ENCODE peak calls at places on chromosomes 13 and 19, in six cellular contexts. Z is A549, I is K562, T is HCT116, K is HepG2, E is H1. B is an unnamed sample.

GRCh38 chr13:111248822-111249221 is 71.6 kb upstream of the TEX29 start:
- DNase-seq in Z (no peak), I (no peak), T (no peak), K (no peak), E (no peak), B (no peak)

GRCh38 chr19:35088514-35088913 is 27.1 kb upstream of the FXYD3 start:
- DNase-seq in Z (peak), I (no peak), T (no peak), K (no peak), E (no peak), B (peak)

GRCh38 chr13:100382787-100383186 is 205.8 kb downstream of the GGACT start:
- DNase-seq in Z (no peak), I (no peak), T (no peak), K (no peak), E (no peak), B (peak)

GRCh38 chr13:85108356-85108755 is 690.9 kb downstream of the SLITRK6 start:
- DNase-seq in Z (no peak), I (no peak), T (no peak), K (no peak), E (no peak), B (no peak)

GRCh38 chr19:43700368-43701015 is 15.4 kb upstream of the IRGC start:
- DNase-seq in Z (no peak), I (no peak), T (no peak), K (no peak), E (no peak), B (peak)

GRCh38 chr13:28754698-28755545 is 36.2 kb upstream of the SLC46A3 start:
- DNase-seq in Z (peak), I (peak), T (peak), K (peak), E (no peak), B (peak)

GRCh38 chr19:41904118-41904870 is 21.3 kb downstream of the ARHGEF1 start:
- DNase-seq in Z (peak), I (no peak), T (no peak), K (peak), E (no peak), B (no peak)

GRCh38 chr13:26914624-26915023 is 154.0 kb upstream of the GPR12 start:
- DNase-seq in Z (no peak), I (no peak), T (peak), K (no peak), E (no peak), B (no peak)

GRCh38 chr19:44750713-44751112 is 2.2 kb downstream of the BCL3 start:
- DNase-seq in Z (peak), I (no peak), T (no peak), K (no peak), E (no peak), B (no peak)

GRCh38 chr19:802497-802887 is 5.2 kb downstream of the PTBP1 start:
- DNase-seq in Z (no peak), I (no peak), T (no peak), K (no peak), E (no peak), B (no peak)

GRCh38 chr19:15702590-15702930 is 25.3 kb upstream of the OR10H2 start:
- DNase-seq in Z (peak), I (peak), T (peak), K (peak), E (no peak), B (no peak)

GRCh38 chr19:41166888-41167804 is 25.9 kb upstream of the CYP2S1 start:
- DNase-seq in Z (no peak), I (no peak), T (no peak), K (peak), E (no peak), B (no peak)

GRCh38 chr13:21074601-21075302 is 13.4 kb upstream of the LATS2 start:
- DNase-seq in Z (no peak), I (no peak), T (no peak), K (no peak), E (no peak), B (no peak)

GRCh38 chr13:51000576-51001260 is 91.1 kb downstream of the RNASEH2B start:
- DNase-seq in Z (no peak), I (no peak), T (no peak), K (no peak), E (no peak), B (peak)

GRCh38 chr13:23377603-23378002 is 55.9 kb downstream of the SACS start:
- DNase-seq in Z (no peak), I (no peak), T (no peak), K (no peak), E (no peak), B (no peak)

GRCh38 chr13:50127017-50127725 is 111.9 kb downstream of the KCNRG start:
- DNase-seq in Z (no peak), I (no peak), T (no peak), K (no peak), E (no peak), B (peak)

GRCh38 chr13:45332831-45333219 is 8.2 kb downstream of the TPT1 start:
- DNase-seq in Z (no peak), I (no peak), T (no peak), K (no peak), E (no peak), B (no peak)

GRCh38 chr13:100550433-100550832 is 38.2 kb downstream of the GGACT start:
- DNase-seq in Z (no peak), I (no peak), T (no peak), K (no peak), E (no peak), B (peak)

GRCh38 chr13:113636266-113636963 is 21.6 kb downstream of the ATP4B start:
- DNase-seq in Z (no peak), I (no peak), T (no peak), K (no peak), E (no peak), B (no peak)

GRCh38 chr13:29081036-29081435 is 260.9 kb downstream of the MTUS2 start:
- DNase-seq in Z (no peak), I (no peak), T (no peak), K (no peak), E (no peak), B (no peak)

GRCh38 chr19:2385053-2385721 is 25.1 kb downstream of the TMPRSS9 start:
- DNase-seq in Z (peak), I (peak), T (peak), K (peak), E (peak), B (peak)

GRCh38 chr19:16445238-16446107 is 26.3 kb downstream of the EPS15L1 start:
- DNase-seq in Z (no peak), I (no peak), T (no peak), K (peak), E (no peak), B (peak)

GRCh38 chr13:104460553-104460952 is 1394.3 kb upstream of the SLC10A2 start:
- DNase-seq in Z (no peak), I (no peak), T (no peak), K (no peak), E (no peak), B (no peak)

GRCh38 chr13:32330438-32330837 is 15.1 kb downstream of the BRCA2 start:
- DNase-seq in Z (no peak), I (no peak), T (no peak), K (no peak), E (no peak), B (peak)

GRCh38 chr13:35789335-35790166 is 313.1 kb upstream of the MAB21L1 start:
- DNase-seq in Z (peak), I (peak), T (peak), K (peak), E (no peak), B (peak)

GRCh38 chr19:12665281-12665573 is 1.3 kb downstream of the MAN2B1 start:
- DNase-seq in Z (no peak), I (no peak), T (no peak), K (no peak), E (no peak), B (no peak)

GRCh38 chr13:34730966-34731365 is 211.1 kb upstream of the NBEA start:
- DNase-seq in Z (no peak), I (no peak), T (no peak), K (no peak), E (no peak), B (no peak)

GRCh38 chr19:19649580-19649995 is 6.1 kb upstream of the GMIP start:
- DNase-seq in Z (no peak), I (no peak), T (no peak), K (no peak), E (no peak), B (no peak)

GRCh38 chr13:21079206-21079605 is 17.8 kb upstream of the LATS2 start:
- DNase-seq in Z (no peak), I (no peak), T (no peak), K (no peak), E (no peak), B (no peak)

GRCh38 chr19:4059931-4060620 is 6.6 kb downstream of the ZBTB7A start:
- DNase-seq in Z (no peak), I (peak), T (no peak), K (no peak), E (no peak), B (no peak)

GRCh38 chr13:112943309-112944125 is 25.5 kb upstream of the MCF2L start:
- DNase-seq in Z (peak), I (no peak), T (no peak), K (no peak), E (no peak), B (peak)

GRCh38 chr13:28392896-28393295 is 102.0 kb downstream of the FLT1 start:
- DNase-seq in Z (no peak), I (no peak), T (no peak), K (no peak), E (no peak), B (no peak)

GRCh38 chr13:26377038-26377437 is 123.1 kb downstream of the CDK8 start:
- DNase-seq in Z (peak), I (peak), T (peak), K (peak), E (peak), B (peak)

GRCh38 chr19:30880151-30880550 is 469.1 kb downstream of the TSHZ3 start:
- DNase-seq in Z (no peak), I (no peak), T (no peak), K (no peak), E (no peak), B (no peak)

GRCh38 chr13:75418997-75419396 is 63.0 kb downstream of the TBC1D4 start:
- DNase-seq in Z (no peak), I (no peak), T (no peak), K (no peak), E (no peak), B (peak)

GRCh38 chr13:26695891-26696311 is 64.7 kb downstream of the GPR12 start:
- DNase-seq in Z (no peak), I (no peak), T (no peak), K (no peak), E (no peak), B (no peak)

GRCh38 chr19:52963229-52963760 is 614 bp upstream of the ZNF816 start:
- DNase-seq in Z (no peak), I (peak), T (no peak), K (peak), E (no peak), B (no peak)

GRCh38 chr13:27708325-27708724 is 84.0 kb upstream of the GSX1 start:
- DNase-seq in Z (no peak), I (no peak), T (no peak), K (no peak), E (no peak), B (no peak)

GRCh38 chr19:58522709-58523108 is 3.1 kb upstream of the ZBTB45 start:
- DNase-seq in Z (no peak), I (no peak), T (no peak), K (no peak), E (no peak), B (no peak)
- TF ChIP-seq RAD21 in Z (no peak), I (no peak), T (no peak), K (no peak), E (no peak), B (no peak)

DNA sequence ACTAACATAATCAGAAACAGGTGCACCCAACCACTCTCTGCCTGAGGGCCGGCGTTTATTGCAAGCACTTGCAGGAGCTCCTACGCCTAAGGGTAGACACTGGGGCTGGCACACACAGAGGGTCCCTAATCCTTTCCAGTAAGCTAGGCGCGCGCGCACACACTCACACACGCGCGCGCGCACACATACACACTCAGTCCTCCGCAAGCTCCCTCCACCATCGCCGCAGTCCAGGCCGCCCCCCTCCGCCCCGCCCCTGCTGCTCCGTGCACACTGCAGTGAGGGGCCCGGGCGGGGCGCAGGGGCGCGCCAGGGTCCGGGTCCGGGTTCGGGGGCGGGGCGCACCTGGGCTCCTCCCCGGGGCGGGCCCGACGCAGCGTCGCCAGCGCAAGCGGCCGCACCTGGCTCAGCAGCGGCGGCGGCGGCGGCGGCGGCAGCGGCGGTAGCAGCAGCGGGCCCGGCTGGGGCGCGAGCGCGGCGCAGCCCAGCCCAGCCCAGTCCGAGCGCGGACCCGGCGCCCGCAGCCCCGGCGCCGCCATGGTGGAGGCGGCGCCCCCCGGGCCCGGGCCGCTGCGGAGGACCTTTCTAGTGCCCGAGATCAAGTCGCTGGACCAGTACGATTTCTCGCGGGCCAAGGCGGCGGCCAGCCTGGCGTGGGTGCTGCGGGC is at the start of gene CAMSAP3:
- DNase-seq in Z (no peak), I (peak), T (no peak), K (peak), E (peak), B (no peak)
- TF ChIP-seq RAD21 in Z (no peak), I (no peak), T (no peak), K (no peak), E (no peak), B (no peak)

GRCh38 chr19:46218160-46218559 is 11.4 kb upstream of the IGFL1 start:
- DNase-seq in Z (peak), I (peak), T (peak), K (peak), E (peak), B (peak)
- TF ChIP-seq RAD21 in Z (no peak), I (no peak), T (no peak), K (no peak), E (no peak), B (no peak)

DNA sequence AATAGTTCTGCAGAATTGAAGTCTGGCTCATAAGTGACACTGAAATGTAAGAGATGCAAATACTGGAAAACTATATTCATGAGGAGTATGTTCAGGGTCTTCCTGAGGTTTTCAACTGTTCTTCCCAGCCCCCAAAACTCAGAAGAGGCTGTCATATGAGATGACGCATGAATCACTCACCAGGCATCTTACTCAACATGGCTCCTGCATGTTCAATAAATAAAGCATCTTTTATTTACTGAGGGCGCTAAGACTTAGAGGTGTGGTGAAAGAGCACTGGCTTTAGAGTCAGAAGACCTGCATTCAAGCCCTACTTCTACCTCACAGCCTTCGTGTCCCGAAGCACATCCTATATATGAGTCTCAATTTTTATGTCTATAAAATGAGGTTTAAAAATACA is 25.5 kb downstream of the RUBCNL start:
- DNase-seq in Z (no peak), I (no peak), T (no peak), K (no peak), E (no peak), B (no peak)
- TF ChIP-seq RAD21 in Z (no peak), I (no peak), T (no peak), K (no peak), E (no peak), B (no peak)